ENCODE peak calls at places on chromosomes 4 and X, in nine cellular contexts. Z is adrenal gland, U is DND-41, E is endodermal cell, Y is NB4, N is cardiac muscle cell, R is lung, O is fibroblast of mammary gland, C is heart right ventricle. W is an unnamed sample.
A peak's percentile ranks its signal among the peaks of the same experiment; 100 is the strongest.

GRCh38 chr4:24477919-24478318 is 106.4 kb downstream of the DHX15 start:
- DNase-seq in O (peak; percentile 74), E (peak; percentile 70), Y (no peak), Z (no peak), U (no peak), N (peak; percentile 12), C (peak; percentile 48), R (no peak), W (no peak)

GRCh38 chr4:146051724-146052396 is 113.2 kb upstream of the ZNF827 start:
- DNase-seq in Z (no peak), E (no peak), U (no peak), Y (no peak), R (no peak), C (no peak), N (no peak), O (peak; percentile 70), W (no peak)

GRCh38 chr4:146957252-146957651 is 11.6 kb upstream of the TTC29 start:
- DNase-seq in O (peak; percentile 95), U (no peak), Y (no peak), E (no peak), N (no peak), C (no peak), Z (no peak), R (no peak), W (no peak)

GRCh38 chr4:105659190-105659589 is 49.3 kb downstream of the INTS12 start:
- DNase-seq in Z (no peak), O (no peak), U (no peak), N (no peak), C (no peak), E (no peak), R (no peak), Y (no peak), W (no peak)

GRCh38 chr4:159317203-159317602 is 214.3 kb downstream of the RAPGEF2 start:
- DNase-seq in R (no peak), C (no peak), U (no peak), N (no peak), O (no peak), Y (no peak), Z (no peak), E (no peak), W (no peak)

GRCh38 chr4:7158991-7159390 is 33.3 kb upstream of the SORCS2 start:
- DNase-seq in C (no peak), E (peak; percentile 36), O (no peak), Z (no peak), N (no peak), R (no peak), U (no peak), Y (no peak), W (no peak)

GRCh38 chr4:183681119-183681518 is 22.0 kb downstream of the TRAPPC11 start:
- DNase-seq in Y (no peak), E (no peak), C (no peak), O (no peak), Z (no peak), U (no peak), R (no peak), N (no peak), W (no peak)

GRCh38 chr4:54233128-54233696 is 4.1 kb downstream of the PDGFRA start:
- DNase-seq in E (peak; percentile 95), Y (peak; percentile 88), R (peak; percentile 74), O (peak; percentile 76), Z (peak; percentile 88), N (peak; percentile 93), U (no peak), C (peak; percentile 81), W (no peak)

GRCh38 chrX:11944486-11944885 is 186.4 kb downstream of the MSL3 start:
- DNase-seq in U (no peak), C (no peak), N (peak; percentile 34), Y (peak; percentile 26), R (no peak), E (peak; percentile 85), O (peak; percentile 68), Z (no peak), W (no peak)

GRCh38 chrX:30887721-30888120 is 1.3 kb downstream of the TAB3 start:
- DNase-seq in U (no peak), Y (no peak), N (no peak), O (no peak), R (no peak), E (no peak), C (no peak), Z (no peak), W (no peak)

GRCh38 chr4:16289872-16290554 is 63.7 kb upstream of the TAPT1 start:
- DNase-seq in O (peak; percentile 48), C (peak; percentile 14), U (no peak), Y (peak; percentile 58), E (no peak), R (no peak), N (peak; percentile 44), Z (no peak), W (no peak)

GRCh38 chr4:185550933-185551332 is 15.6 kb upstream of the PDLIM3 start:
- DNase-seq in O (no peak), U (no peak), N (no peak), Z (no peak), Y (no peak), E (no peak), R (no peak), C (no peak), W (no peak)

GRCh38 chr4:182960228-182960627 is 43.0 kb upstream of the DCTD start:
- DNase-seq in R (no peak), U (no peak), Z (no peak), C (no peak), N (no peak), E (no peak), Y (no peak), O (no peak), W (no peak)

GRCh38 chr4:70203601-70204000 is 8.1 kb downstream of the ODAM start:
- DNase-seq in U (no peak), E (no peak), O (no peak), Y (no peak), C (no peak), Z (no peak), N (no peak), R (no peak), W (no peak)

GRCh38 chr4:681736-682451 is 7.1 kb downstream of the SLC49A3 start:
- DNase-seq in O (no peak), C (no peak), Y (no peak), Z (peak; percentile 55), N (no peak), U (peak; percentile 82), E (peak; percentile 75), R (peak; percentile 65), W (no peak)

GRCh38 chrX:17689971-17690409 is 47.3 kb upstream of the SCML1 start:
- DNase-seq in R (peak; percentile 46), N (peak; percentile 82), C (peak; percentile 48), O (peak; percentile 73), U (peak; percentile 8), Y (peak; percentile 52), E (peak; percentile 69), Z (peak; percentile 70), W (peak; percentile 2)

GRCh38 chr4:142278663-142279062 is 567.4 kb downstream of the INPP4B start:
- DNase-seq in O (no peak), Y (no peak), Z (no peak), U (no peak), R (no peak), N (no peak), E (no peak), C (no peak), W (no peak)

GRCh38 chrX:23385242-23385641 is 50.6 kb downstream of the PTCHD1 start:
- DNase-seq in Z (no peak), Y (no peak), N (no peak), U (no peak), E (no peak), O (no peak), R (no peak), C (no peak), W (no peak)
- TF ChIP-seq CTCF in Z (no peak), Y (no peak), N (no peak), U (no peak), E (no peak), O (no peak), R (no peak), C (no peak), W (no peak)

GRCh38 chr4:47466061-47466785 is 2.7 kb upstream of the COMMD8 start:
- DNase-seq in O (no peak), Z (no peak), U (no peak), Y (no peak), E (no peak), N (no peak), C (no peak), R (no peak), W (no peak)

GRCh38 chr4:47465008-47465407 is 1.5 kb upstream of the COMMD8 start:
- DNase-seq in Y (peak; percentile 33), R (no peak), Z (no peak), E (no peak), O (no peak), C (no peak), U (no peak), N (no peak), W (no peak)

GRCh38 chr4:47468686-47469365 is 5.3 kb upstream of the COMMD8 start:
- DNase-seq in N (peak; percentile 27), E (no peak), U (no peak), R (no peak), C (no peak), Y (no peak), Z (no peak), O (no peak), W (no peak)

GRCh38 chr4:47462799-47463234 is 685 bp downstream of the COMMD8 start:
- DNase-seq in R (no peak), Z (no peak), E (no peak), C (no peak), Y (peak; percentile 26), U (no peak), O (peak; percentile 17), N (no peak), W (no peak)

GRCh38 chr4:47463235-47463956 is at the start of gene COMMD8:
- DNase-seq in U (peak; percentile 97), C (peak; percentile 96), E (peak; percentile 99), Z (peak; percentile 97), O (peak; percentile 94), R (peak; percentile 98), N (peak; percentile 99), Y (peak; percentile 96), W (peak; percentile 94)
- H3K4me3 ChIP-seq in U (peak within 1 kb of the TSS; percentile 76), C (peak within 1 kb of the TSS; percentile 85), E (peak within 1 kb of the TSS; percentile 99), Z (peak within 1 kb of the TSS; percentile 85), O (peak within 1 kb of the TSS; percentile 92), R (peak within 1 kb of the TSS; percentile 63), N (peak within 1 kb of the TSS; percentile 80), Y (peak within 1 kb of the TSS; percentile 78), W (peak within 1 kb of the TSS; percentile 88)

GRCh38 chr4:108861339-108861738 is 98.5 kb upstream of the ETNPPL start:
- DNase-seq in O (peak; percentile 16), Y (peak; percentile 12), R (no peak), N (peak; percentile 78), C (no peak), E (peak; percentile 78), Z (peak; percentile 6), U (peak; percentile 39), W (no peak)
- TF ChIP-seq CTCF in O (no peak), Y (no peak), R (no peak), N (no peak), C (no peak), E (no peak), Z (no peak), U (no peak), W (no peak)

DNA sequence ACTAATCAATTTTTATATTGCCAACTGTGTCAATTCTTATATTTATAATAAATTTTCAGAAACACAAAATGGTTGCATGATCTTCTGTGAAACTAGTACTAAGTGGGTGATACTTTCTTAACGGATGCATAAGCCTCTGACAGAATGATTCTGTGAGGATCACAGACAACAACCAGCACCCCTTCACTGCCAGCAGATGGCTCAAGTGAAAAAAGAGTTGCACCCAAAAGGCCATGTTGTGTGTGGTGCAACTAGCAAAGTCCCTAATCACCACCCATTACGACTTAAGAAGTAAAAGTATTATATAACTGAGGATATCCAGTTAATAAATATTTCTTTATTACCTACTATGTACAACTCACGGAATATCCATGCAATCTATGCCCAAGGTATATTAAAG is 334.0 kb downstream of the PCDH19 start:
- DNase-seq in N (no peak), C (no peak), R (no peak), Z (no peak), O (no peak), Y (peak; percentile 0), E (no peak), U (no peak), W (no peak)
- H3K4me3 ChIP-seq in N (no peak overlapping the region), C (no peak overlapping the region), R (no peak overlapping the region), Z (no peak overlapping the region), O (no peak overlapping the region), Y (no peak overlapping the region), E (no peak overlapping the region), U (no peak overlapping the region), W (no peak overlapping the region)

W was measured in thoracic aorta.